ENCODE peak calls at places on chromosomes 16 and 17, in seven cellular contexts. T, J, M, D, I, Z and C are unnamed samples.

GRCh38 chr16:85370881-85371651 is 242.1 kb upstream of the GSE1 start:
- DNase-seq in T (no peak), J (no peak), M (no peak), D (no peak), I (no peak), Z (no peak), C (peak)

GRCh38 chr16:29804455-29805231 is 1.7 kb upstream of the MAZ start:
- DNase-seq in T (no peak), J (peak), M (no peak), D (no peak), I (no peak), Z (no peak), C (peak)

GRCh38 chr17:66652840-66653507 is 181.9 kb upstream of the CACNG5 start:
- DNase-seq in T (peak), J (no peak), M (no peak), D (no peak), I (no peak), Z (no peak), C (peak)

GRCh38 chr16:84603115-84603816 is 14.6 kb downstream of the COTL1 start:
- DNase-seq in T (peak), J (no peak), M (no peak), D (no peak), I (peak), Z (no peak), C (peak)

GRCh38 chr17:9837551-9838471 is 12.1 kb downstream of the GLP2R start:
- DNase-seq in T (peak), J (no peak), M (no peak), D (peak), I (no peak), Z (no peak), C (peak)

GRCh38 chr16:84548971-84549844 is 44.7 kb upstream of the MEAK7 start:
- DNase-seq in T (no peak), J (no peak), M (no peak), D (no peak), I (no peak), Z (no peak), C (peak)

GRCh38 chr16:71873199-71873598 is 10.8 kb downstream of the ZNF821 start:
- DNase-seq in T (no peak), J (no peak), M (no peak), D (no peak), I (no peak), Z (no peak), C (no peak)

GRCh38 chr16:11627822-11628457 is 40.3 kb upstream of the SNN start:
- DNase-seq in T (peak), J (no peak), M (no peak), D (no peak), I (peak), Z (no peak), C (no peak)

GRCh38 chr17:32287804-32288511 is 22.3 kb downstream of the RHBDL3 start:
- DNase-seq in T (no peak), J (no peak), M (no peak), D (peak), I (no peak), Z (no peak), C (no peak)

GRCh38 chr17:49227436-49228261 is 2.9 kb downstream of the PHOSPHO1 start:
- DNase-seq in T (peak), J (peak), M (peak), D (peak), I (peak), Z (no peak), C (peak)

GRCh38 chr17:4109424-4109823 is 33.4 kb downstream of the ZZEF1 start:
- DNase-seq in T (no peak), J (no peak), M (no peak), D (no peak), I (no peak), Z (no peak), C (no peak)

GRCh38 chr17:40718904-40719303 is 15.4 kb upstream of the KRT24 start:
- DNase-seq in T (no peak), J (no peak), M (no peak), D (no peak), I (peak), Z (no peak), C (no peak)

GRCh38 chr17:69907081-69907847 is 167.8 kb upstream of the KCNJ16 start:
- DNase-seq in T (no peak), J (no peak), M (no peak), D (no peak), I (no peak), Z (no peak), C (peak)

GRCh38 chr16:88886915-88887521 is 20.6 kb upstream of the PABPN1L start:
- DNase-seq in T (peak), J (no peak), M (no peak), D (no peak), I (no peak), Z (no peak), C (peak)

GRCh38 chr16:46896314-46896968 is 12.3 kb downstream of the GPT2 start:
- DNase-seq in T (peak), J (no peak), M (no peak), D (no peak), I (no peak), Z (no peak), C (peak)

GRCh38 chr17:47741109-47741792 is 8.2 kb downstream of the TBX21 start:
- DNase-seq in T (no peak), J (no peak), M (no peak), D (peak), I (no peak), Z (no peak), C (no peak)

GRCh38 chr17:8151641-8152111 is 528 bp downstream of the PER1 start:
- DNase-seq in T (peak), J (peak), M (no peak), D (peak), I (no peak), Z (no peak), C (no peak)

GRCh38 chr16:15739940-15740339 is 89.9 kb downstream of the NDE1 start:
- DNase-seq in T (no peak), J (no peak), M (no peak), D (no peak), I (no peak), Z (no peak), C (no peak)

GRCh38 chr17:7380855-7381683 is at the start of gene TNK1:
- DNase-seq in T (no peak), J (peak), M (no peak), D (peak), I (peak), Z (no peak), C (no peak)

GRCh38 chr17:72788950-72789585 is 303.4 kb downstream of the SLC39A11 start:
- DNase-seq in T (peak), J (peak), M (no peak), D (no peak), I (peak), Z (no peak), C (peak)

GRCh38 chr17:50691550-50692447 is 15.9 kb downstream of the ANKRD40 start:
- DNase-seq in T (no peak), J (no peak), M (no peak), D (no peak), I (no peak), Z (no peak), C (no peak)

GRCh38 chr17:21419299-21420239 is 43.4 kb downstream of the KCNJ12 start:
- DNase-seq in T (no peak), J (peak), M (no peak), D (peak), I (no peak), Z (no peak), C (no peak)

GRCh38 chr17:19299866-19300265 is 62.7 kb downstream of the B9D1 start:
- DNase-seq in T (no peak), J (no peak), M (no peak), D (no peak), I (no peak), Z (no peak), C (no peak)

GRCh38 chr16:14309906-14310305 is 238.8 kb downstream of the MRTFB start:
- DNase-seq in T (peak), J (peak), M (no peak), D (no peak), I (peak), Z (no peak), C (peak)

GRCh38 chr17:27804113-27804512 is 3.8 kb upstream of the NOS2 start:
- DNase-seq in T (no peak), J (no peak), M (no peak), D (peak), I (no peak), Z (no peak), C (no peak)

GRCh38 chr17:16215002-16215272 is 397 bp downstream of the NCOR1 start:
- DNase-seq in T (no peak), J (peak), M (no peak), D (peak), I (peak), Z (no peak), C (peak)

GRCh38 chr17:82370471-82371332 is 863 bp upstream of the UTS2R start:
- DNase-seq in T (no peak), J (no peak), M (no peak), D (no peak), I (no peak), Z (no peak), C (no peak)

GRCh38 chr17:83032781-83033180 is 46.6 kb upstream of the METRNL start:
- DNase-seq in T (no peak), J (no peak), M (no peak), D (no peak), I (no peak), Z (no peak), C (no peak)

GRCh38 chr17:79960788-79961522 is 74.7 kb downstream of the TBC1D16 start:
- DNase-seq in T (peak), J (no peak), M (no peak), D (no peak), I (no peak), Z (no peak), C (peak)

GRCh38 chr17:74987909-74988711 is 678 bp downstream of the CDR2L start:
- DNase-seq in T (peak), J (peak), M (peak), D (peak), I (no peak), Z (no peak), C (peak)

GRCh38 chr16:30490210-30490609 is 17.7 kb downstream of the ITGAL start:
- DNase-seq in T (no peak), J (no peak), M (no peak), D (no peak), I (no peak), Z (no peak), C (no peak)

GRCh38 chr17:49513616-49514373 is 18.7 kb downstream of the NGFR start:
- DNase-seq in T (no peak), J (no peak), M (no peak), D (peak), I (no peak), Z (no peak), C (no peak)

GRCh38 chr17:66842505-66842904 is 7.6 kb downstream of the CACNG5 start:
- DNase-seq in T (no peak), J (no peak), M (no peak), D (no peak), I (no peak), Z (no peak), C (no peak)

GRCh38 chr17:47721725-47722124 is 11.3 kb upstream of the TBX21 start:
- DNase-seq in T (no peak), J (no peak), M (no peak), D (no peak), I (no peak), Z (no peak), C (no peak)

GRCh38 chr17:1033503-1033902 is 36.6 kb downstream of the TIMM22 start:
- DNase-seq in T (no peak), J (no peak), M (no peak), D (no peak), I (no peak), Z (no peak), C (no peak)
- H3K18ac ChIP-seq in T (no peak), J (no peak), M (peak), D (no peak), I (no peak), Z (no peak), C (no peak)

DNA sequence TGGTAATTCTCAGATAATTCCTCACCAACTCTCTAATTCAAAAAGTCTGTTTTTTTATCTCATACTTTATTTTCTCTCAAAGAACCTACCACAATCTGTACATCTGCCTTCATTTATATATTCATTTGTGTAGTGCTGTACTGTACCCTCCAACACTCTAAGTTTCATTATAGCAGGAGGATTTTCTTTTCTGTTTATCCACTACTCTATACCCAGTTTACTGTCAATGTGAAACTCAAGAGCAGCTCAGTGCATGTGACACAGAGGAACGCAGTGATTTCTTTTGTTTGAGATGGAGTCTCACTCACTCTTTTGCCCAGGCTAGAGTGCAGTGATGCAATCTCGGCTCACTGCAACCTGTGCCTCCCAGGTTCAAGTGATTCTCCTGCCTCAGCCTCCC is 117.8 kb downstream of the ADAMTS18 start:
- DNase-seq in T (no peak), J (no peak), M (no peak), D (no peak), I (no peak), Z (no peak), C (no peak)
- H3K18ac ChIP-seq in T (no peak), J (no peak), M (no peak), D (no peak), I (no peak), Z (no peak), C (no peak)

DNA sequence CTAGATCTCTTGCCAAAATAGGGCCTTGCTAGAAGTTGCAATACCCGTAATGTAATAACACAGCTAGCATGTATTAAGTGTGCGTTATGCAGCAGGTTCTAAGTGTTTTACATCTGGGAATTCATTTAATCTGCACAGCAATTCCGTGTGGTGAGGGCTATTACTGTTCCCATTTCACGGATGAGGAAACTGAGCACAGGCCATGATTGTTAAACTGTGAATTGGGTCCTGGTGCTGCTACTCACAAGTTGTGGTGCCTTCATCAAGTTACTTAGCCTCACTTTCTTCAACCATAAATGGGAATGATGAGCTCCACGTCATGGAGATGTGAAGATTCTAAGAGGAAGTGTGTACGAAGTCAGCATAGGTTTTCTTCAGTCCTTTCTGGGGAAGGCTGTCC is 199.0 kb upstream of the ASIC2 start:
- DNase-seq in T (no peak), J (no peak), M (no peak), D (no peak), I (no peak), Z (no peak), C (no peak)
- H3K18ac ChIP-seq in T (no peak), J (no peak), M (no peak), D (no peak), I (no peak), Z (no peak), C (peak)

GRCh38 chr17:35603674-35604073 is 16.6 kb downstream of the AP2B1 start:
- DNase-seq in T (no peak), J (no peak), M (no peak), D (no peak), I (no peak), Z (no peak), C (no peak)
- H3K18ac ChIP-seq in T (no peak), J (no peak), M (no peak), D (no peak), I (no peak), Z (no peak), C (no peak)

GRCh38 chr17:43006639-43007551 is at the start of gene IFI35:
- DNase-seq in T (peak), J (peak), M (no peak), D (peak), I (peak), Z (no peak), C (peak)
- H3K18ac ChIP-seq in T (peak), J (no peak), M (no peak), D (no peak), I (no peak), Z (peak), C (peak)

GRCh38 chr17:5485270-5486205 is at the start of gene DERL2:
- DNase-seq in T (peak), J (peak), M (peak), D (no peak), I (no peak), Z (no peak), C (no peak)
- H3K18ac ChIP-seq in T (peak), J (peak), M (peak), D (peak), I (peak), Z (peak), C (peak)

DNA sequence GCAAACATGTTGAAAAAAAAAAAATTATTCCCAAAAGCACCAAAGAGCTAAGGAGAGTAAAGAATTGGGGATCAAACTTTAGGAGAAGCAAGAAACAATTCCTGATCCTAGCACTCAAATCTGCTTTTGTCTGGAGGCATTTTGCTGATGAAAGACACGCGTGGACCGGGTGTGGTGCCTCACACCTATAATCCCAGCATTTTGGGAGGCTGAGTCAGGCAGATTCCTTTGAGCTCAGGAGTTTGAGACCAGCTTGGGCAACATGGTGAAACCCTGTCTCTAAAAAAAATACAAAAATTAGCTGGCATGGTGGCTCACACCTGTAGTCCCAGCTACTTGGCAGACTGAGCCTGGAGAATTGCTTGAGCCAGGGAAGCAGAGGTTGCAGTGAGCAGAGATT is 35.4 kb downstream of the ZFP90 start:
- DNase-seq in T (no peak), J (no peak), M (no peak), D (peak), I (peak), Z (no peak), C (no peak)
- H3K18ac ChIP-seq in T (no peak), J (no peak), M (no peak), D (no peak), I (no peak), Z (no peak), C (no peak)

GRCh38 chr17:77599699-77600098 is 358.8 kb upstream of the TNRC6C start:
- DNase-seq in T (no peak), J (no peak), M (no peak), D (no peak), I (no peak), Z (no peak), C (no peak)
- H3K18ac ChIP-seq in T (no peak), J (no peak), M (no peak), D (no peak), I (no peak), Z (no peak), C (no peak)